ENCODE peak calls at places on chromosomes 2 and 18, in nine cellular contexts. K, V, Y, R, W, U, D, H and G are unnamed samples.

GRCh38 chr2:234606906-234607305 is 110.0 kb upstream of the ARL4C start:
- DNase-seq in R (no peak), U (no peak), V (no peak), K (no peak), W (no peak), H (no peak), Y (no peak), D (no peak), G (no peak)

GRCh38 chr2:70679244-70679643 is 88.8 kb downstream of the ADD2 start:
- DNase-seq in V (no peak), W (no peak), H (no peak), U (no peak), D (no peak), R (peak; percentile 56), K (no peak), Y (no peak), G (no peak)

GRCh38 chr18:53268455-53268854 is 928.5 kb downstream of the DCC start:
- DNase-seq in H (no peak), W (no peak), U (no peak), V (no peak), Y (no peak), K (no peak), D (no peak), R (no peak), G (no peak)

GRCh38 chr18:74994502-74995403 is 214.2 kb downstream of the PTGR3 start:
- DNase-seq in V (peak; percentile 47), K (no peak), H (peak; percentile 9), U (no peak), Y (peak; percentile 84), R (peak; percentile 26), D (peak; percentile 53), W (no peak), G (no peak)

GRCh38 chr2:116719841-116720240 is 1094.7 kb upstream of the DDX18 start:
- DNase-seq in K (no peak), U (no peak), W (no peak), R (no peak), Y (peak; percentile 64), V (peak; percentile 0), H (no peak), D (peak; percentile 67), G (no peak)

GRCh38 chr18:9628984-9629383 is 14.6 kb upstream of the PPP4R1 start:
- DNase-seq in Y (no peak), U (no peak), D (no peak), H (no peak), W (no peak), K (no peak), V (no peak), R (no peak), G (no peak)

GRCh38 chr18:5196253-5197031 is 615 bp downstream of the AKAIN1 start:
- DNase-seq in H (no peak), D (no peak), K (no peak), R (no peak), V (no peak), W (no peak), U (no peak), Y (no peak), G (no peak)

GRCh38 chr2:188668017-188668663 is 306.0 kb upstream of the COL3A1 start:
- DNase-seq in D (peak; percentile 37), W (no peak), V (peak; percentile 19), R (peak; percentile 92), H (no peak), K (no peak), Y (no peak), U (peak; percentile 3), G (no peak)

GRCh38 chr2:102599486-102599885 is 19.9 kb upstream of the SLC9A2 start:
- DNase-seq in W (no peak), D (no peak), U (no peak), K (no peak), V (no peak), R (no peak), Y (no peak), H (no peak), G (no peak)

GRCh38 chr2:64595397-64596160 is 58.1 kb downstream of the SERTAD2 start:
- DNase-seq in V (peak; percentile 57), H (no peak), R (peak; percentile 57), K (no peak), D (peak; percentile 25), Y (peak; percentile 55), U (no peak), W (no peak), G (no peak)

GRCh38 chr2:9595746-9596145 is 35.1 kb downstream of the YWHAQ start:
- DNase-seq in V (no peak), K (no peak), Y (no peak), U (no peak), W (no peak), D (no peak), R (no peak), H (no peak), G (no peak)

GRCh38 chr2:203685081-203685621 is 21.3 kb upstream of the CD28 start:
- DNase-seq in R (peak; percentile 96), U (no peak), K (no peak), W (no peak), Y (peak; percentile 93), D (peak; percentile 90), V (peak; percentile 92), H (no peak), G (no peak)

GRCh38 chr2:128501022-128501690 is 182.5 kb upstream of the HS6ST1 start:
- DNase-seq in V (no peak), D (no peak), U (no peak), W (no peak), Y (no peak), H (no peak), K (no peak), R (no peak), G (peak; percentile 16)

GRCh38 chr2:85893428-85894258 is 4.9 kb upstream of the ST3GAL5 start:
- DNase-seq in H (no peak), K (no peak), Y (peak; percentile 96), R (peak; percentile 70), D (peak; percentile 91), W (no peak), U (no peak), V (peak; percentile 94), G (no peak)

GRCh38 chr2:16773080-16773713 is 107.6 kb upstream of the CYRIA start:
- DNase-seq in Y (peak; percentile 67), H (no peak), U (no peak), V (peak; percentile 39), K (peak; percentile 64), W (no peak), D (peak; percentile 50), R (peak; percentile 58), G (peak; percentile 23)

GRCh38 chr18:32810314-32810713 is 37.5 kb upstream of the KLHL14 start:
- DNase-seq in V (no peak), W (no peak), R (no peak), K (no peak), D (no peak), H (no peak), U (no peak), Y (no peak), G (no peak)

GRCh38 chr2:232884001-232884421 is 13.9 kb downstream of the SNORC start:
- DNase-seq in Y (no peak), U (no peak), K (no peak), R (no peak), W (no peak), D (no peak), V (no peak), H (no peak), G (no peak)

GRCh38 chr18:46590103-46590502 is 66.9 kb downstream of the LOXHD1 start:
- DNase-seq in V (no peak), U (no peak), H (no peak), W (no peak), Y (no peak), R (no peak), D (no peak), K (no peak), G (no peak)

GRCh38 chr2:25714740-25715139 is 41.4 kb upstream of the DTNB start:
- DNase-seq in V (peak; percentile 41), K (no peak), Y (no peak), D (peak; percentile 46), H (no peak), U (no peak), W (no peak), R (peak; percentile 19), G (no peak)

GRCh38 chr2:218002792-218003191 is at the start of gene TNS1:
- DNase-seq in K (no peak), U (no peak), D (no peak), W (peak; percentile 78), Y (no peak), R (peak; percentile 69), V (no peak), H (no peak), G (no peak)

GRCh38 chr2:3178206-3179031 is 199.2 kb downstream of the EIPR1 start:
- DNase-seq in U (no peak), K (no peak), W (peak; percentile 59), H (no peak), D (no peak), V (no peak), R (no peak), Y (no peak), G (no peak)

GRCh38 chr2:202736826-202737225 is 102.1 kb downstream of the FAM117B start:
- DNase-seq in V (no peak), Y (no peak), D (no peak), R (no peak), H (no peak), K (no peak), W (no peak), U (no peak), G (no peak)

GRCh38 chr18:6543330-6543908 is 128.7 kb upstream of the L3MBTL4 start:
- DNase-seq in R (peak; percentile 70), V (peak; percentile 22), K (peak; percentile 35), D (peak; percentile 13), Y (peak; percentile 44), W (no peak), U (no peak), H (no peak), G (no peak)

GRCh38 chr18:50590625-50591024 is 30.7 kb downstream of the MAPK4 start:
- DNase-seq in H (no peak), Y (no peak), D (no peak), K (no peak), U (no peak), V (no peak), R (no peak), W (no peak), G (no peak)

GRCh38 chr18:79898952-79899608 is 52.4 kb downstream of the SLC66A2 start:
- DNase-seq in U (no peak), K (no peak), Y (no peak), V (no peak), D (no peak), W (peak; percentile 66), R (no peak), H (no peak), G (no peak)

GRCh38 chr2:178177066-178177679 is 17.1 kb upstream of the OSBPL6 start:
- DNase-seq in H (no peak), K (no peak), U (no peak), W (no peak), R (peak; percentile 45), V (peak; percentile 80), D (peak; percentile 74), Y (peak; percentile 56), G (no peak)

GRCh38 chr2:106970471-106971261 is 84.7 kb upstream of the ST6GAL2 start:
- DNase-seq in D (peak; percentile 81), K (no peak), H (no peak), V (peak; percentile 64), W (no peak), U (no peak), R (peak; percentile 47), Y (peak; percentile 60), G (no peak)

GRCh38 chr2:9681427-9681817 is 50.6 kb upstream of the YWHAQ start:
- DNase-seq in W (peak; percentile 33), V (no peak), K (no peak), Y (no peak), R (no peak), D (no peak), H (peak; percentile 49), U (no peak), G (peak; percentile 49)

GRCh38 chr18:8812631-8813030 is 107.3 kb downstream of the MTCL1 start:
- DNase-seq in R (no peak), D (no peak), W (no peak), Y (no peak), H (no peak), K (no peak), V (peak; percentile 61), U (no peak), G (no peak)

GRCh38 chr18:23827681-23828080 is 138.4 kb downstream of the LAMA3 start:
- DNase-seq in D (no peak), K (no peak), Y (peak; percentile 99), R (no peak), H (no peak), V (peak; percentile 64), U (no peak), W (no peak), G (no peak)

GRCh38 chr2:192087398-192087958 is 107.3 kb downstream of the TMEFF2 start:
- DNase-seq in W (no peak), U (no peak), K (no peak), D (no peak), Y (peak; percentile 35), R (no peak), H (no peak), V (peak; percentile 38), G (no peak)